ENCODE peak calls at places on chromosomes 16 and 17, in four cellular contexts. R, G, Y and M are unnamed samples.

GRCh38 chr17:4551141-4551540 is 4.0 kb downstream of the MYBBP1A start:
- DNase-seq in R (no peak), G (no peak), Y (peak), M (peak)

GRCh38 chr17:17926840-17927449 is 45.3 kb downstream of the TOM1L2 start:
- DNase-seq in R (no peak), G (no peak), Y (peak), M (no peak)

GRCh38 chr17:4175921-4176802 is 33.2 kb downstream of the CYB5D2 start:
- DNase-seq in R (no peak), G (no peak), Y (no peak), M (no peak)

GRCh38 chr16:15644306-15644961 is 1.5 kb upstream of the MARF1 start:
- DNase-seq in R (no peak), G (no peak), Y (peak), M (peak)

GRCh38 chr16:1177053-1177452 is 24.1 kb downstream of the CACNA1H start:
- DNase-seq in R (no peak), G (no peak), Y (no peak), M (no peak)

GRCh38 chr17:4584125-4584834 is at the start of gene SMTNL2:
- DNase-seq in R (no peak), G (peak), Y (no peak), M (peak)

GRCh38 chr16:80511824-80512223 is 29.0 kb upstream of the DYNLRB2 start:
- DNase-seq in R (no peak), G (no peak), Y (no peak), M (no peak)

GRCh38 chr17:3681565-3681964 is 13.0 kb downstream of the EMC6 start:
- DNase-seq in R (no peak), G (no peak), Y (no peak), M (no peak)

GRCh38 chr17:74478369-74479100 is 12.1 kb downstream of the CD300A start:
- DNase-seq in R (peak), G (no peak), Y (no peak), M (peak)

GRCh38 chr16:57091200-57091989 is 988 bp upstream of the CPNE2 start:
- DNase-seq in R (no peak), G (no peak), Y (peak), M (peak)

GRCh38 chr17:40559016-40559853 is 6.0 kb downstream of the CCR7 start:
- DNase-seq in R (no peak), G (no peak), Y (no peak), M (no peak)

GRCh38 chr16:49484454-49484853 is 110.8 kb downstream of the C16orf78 start:
- DNase-seq in R (no peak), G (peak), Y (no peak), M (peak)

GRCh38 chr16:1498899-1499676 is 5.9 kb downstream of the TELO2 start:
- DNase-seq in R (no peak), G (no peak), Y (no peak), M (no peak)

GRCh38 chr17:40530988-40531971 is 29.9 kb upstream of the TNS4 start:
- DNase-seq in R (peak), G (no peak), Y (no peak), M (no peak)

GRCh38 chr17:21193031-21193430 is 20.9 kb downstream of the TMEM11 start:
- DNase-seq in R (no peak), G (no peak), Y (no peak), M (no peak)

GRCh38 chr17:38465420-38466345 is 37.4 kb downstream of the ARHGAP23 start:
- DNase-seq in R (no peak), G (peak), Y (no peak), M (peak)

GRCh38 chr17:38466346-38467315 is 38.4 kb downstream of the ARHGAP23 start:
- DNase-seq in R (no peak), G (peak), Y (no peak), M (no peak)

GRCh38 chr17:38464251-38464722 is 36.0 kb downstream of the ARHGAP23 start:
- DNase-seq in R (no peak), G (no peak), Y (no peak), M (peak)

GRCh38 chr17:38463451-38463858 is 35.2 kb downstream of the ARHGAP23 start:
- DNase-seq in R (no peak), G (peak), Y (no peak), M (no peak)

GRCh38 chr17:38464723-38465419 is 36.6 kb downstream of the ARHGAP23 start:
- DNase-seq in R (no peak), G (peak), Y (no peak), M (peak)
- TF ChIP-seq CHD2 in R (no peak), G (no peak), Y (no peak), M (no peak)

DNA sequence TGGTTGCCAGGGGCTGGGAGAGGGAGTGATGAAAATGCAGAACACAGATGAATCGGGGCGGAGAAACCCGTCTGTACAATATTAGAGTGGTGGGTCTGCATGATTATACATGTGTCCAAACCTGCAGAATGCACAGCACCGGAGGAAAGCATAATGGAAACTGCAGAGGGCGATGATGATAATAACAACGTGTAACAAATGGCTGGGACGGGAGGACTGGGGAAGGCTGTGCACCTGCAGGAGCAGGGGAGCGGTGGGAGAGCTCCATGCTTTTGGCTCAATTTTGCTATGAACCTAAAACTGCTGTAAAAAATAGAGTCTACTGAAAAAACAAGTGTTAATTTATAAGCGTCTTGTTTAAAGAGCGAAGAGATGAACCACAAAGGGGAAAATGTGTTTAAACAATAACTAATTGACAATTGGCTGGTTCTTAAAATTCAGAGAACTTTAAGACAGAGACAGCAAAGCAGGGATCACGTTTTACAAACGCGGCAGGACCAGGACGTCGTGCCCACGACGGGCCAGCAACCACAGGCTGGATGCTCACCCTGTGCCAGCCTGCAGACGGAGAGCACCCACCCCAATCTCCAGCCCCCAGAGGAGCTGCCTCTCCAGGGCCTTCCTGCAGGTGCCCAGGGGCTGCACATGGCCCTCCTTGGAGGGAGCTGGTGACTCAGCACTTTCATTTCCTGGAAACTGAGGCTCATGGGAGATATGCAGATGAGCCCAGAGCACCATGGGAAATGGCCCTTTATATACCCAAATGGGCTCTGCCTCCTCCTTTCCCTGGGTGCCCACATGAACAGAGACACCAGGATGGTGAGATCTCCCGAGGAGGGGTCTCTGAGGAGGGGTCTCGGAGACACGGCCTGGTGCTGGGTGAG is at the start of gene TEX19:
- DNase-seq in R (no peak), G (peak), Y (no peak), M (peak)
- TF ChIP-seq CTCF in R (no peak), G (peak), Y (peak), M (peak)

DNA sequence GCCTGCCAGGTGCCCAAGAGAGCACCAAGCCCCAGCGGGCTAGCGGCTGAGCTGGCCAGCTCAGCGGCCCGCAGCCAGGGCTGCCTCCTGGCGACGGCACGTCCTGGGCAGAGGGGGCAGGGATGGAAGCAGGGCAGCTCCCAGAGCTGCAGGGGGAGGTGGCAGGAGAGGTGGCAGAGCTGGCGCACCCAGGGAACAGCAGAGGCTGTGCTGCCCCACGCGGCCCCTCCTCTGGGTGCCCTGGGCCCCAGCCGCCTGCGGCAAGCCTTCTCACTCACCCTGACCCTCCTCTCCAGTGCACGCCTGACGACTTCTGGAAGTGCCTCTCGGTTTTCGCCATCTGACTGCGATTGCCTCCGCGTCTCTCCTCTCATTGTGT is 24.7 kb downstream of the GSE1 start:
- DNase-seq in R (no peak), G (no peak), Y (no peak), M (no peak)
- TF ChIP-seq FOXM1 in R (no peak), G (no peak), Y (no peak), M (no peak)

GRCh38 chr17:31095239-31096105 is 695 bp downstream of the NF1 start:
- DNase-seq in R (no peak), G (peak), Y (peak), M (peak)
- TF ChIP-seq CHD2 in R (peak), G (no peak), Y (no peak), M (peak)